ENCODE peak calls at places on chromosome 5, in eight cellular contexts. N is CMK; E is stimulated activated CD4-positive, alpha-beta T cell treated with anti-CD3 and anti-CD28 coated beads, Interleukin-4, amount 100 ng/mL, for 4 hours; C is AG08396; R is kidney glomerular epithelial cell; Y is hypothalamus; U is cerebellar cortex; M is amniotic stem cell. T is an unnamed sample.

GRCh38 chr5:100890514-100891008 is 12.5 kb downstream of the ST8SIA4 start:
- DNase-seq in N (no peak), E (no peak), C (no peak), R (no peak), Y (no peak), U (no peak), M (no peak), T (no peak)

GRCh38 chr5:111099058-111099778 is 7.1 kb downstream of the WDR36 start:
- DNase-seq in N (no peak), E (no peak), C (no peak), R (no peak), Y (no peak), U (no peak), M (no peak), T (no peak)

GRCh38 chr5:62308439-62308838 is 2.4 kb downstream of the KIF2A start:
- DNase-seq in N (no peak), E (no peak), C (no peak), R (no peak), Y (no peak), U (no peak), M (no peak), T (no peak)

GRCh38 chr5:90473321-90474234 is 993 bp downstream of the MBLAC2 start:
- DNase-seq in N (no peak), E (peak), C (peak), R (peak), Y (peak), U (peak), M (peak), T (peak)

GRCh38 chr5:42715791-42716190 is 40.8 kb upstream of the CCDC152 start:
- DNase-seq in N (no peak), E (no peak), C (no peak), R (peak), Y (no peak), U (no peak), M (no peak), T (no peak)

GRCh38 chr5:5695266-5695665 is 272.8 kb downstream of the ICE1 start:
- DNase-seq in N (no peak), E (no peak), C (no peak), R (no peak), Y (no peak), U (no peak), M (no peak), T (no peak)

GRCh38 chr5:61808091-61808490 is 476.0 kb downstream of the ZSWIM6 start:
- DNase-seq in N (no peak), E (no peak), C (no peak), R (no peak), Y (no peak), U (no peak), M (no peak), T (no peak)

GRCh38 chr5:71456362-71456743 is 902 bp downstream of the BDP1 start:
- DNase-seq in N (no peak), E (no peak), C (no peak), R (peak), Y (no peak), U (peak), M (no peak), T (peak)

GRCh38 chr5:125470503-125470902 is 724.1 kb upstream of the ZNF608 start:
- DNase-seq in N (no peak), E (no peak), C (no peak), R (no peak), Y (no peak), U (no peak), M (no peak), T (no peak)

GRCh38 chr5:79728396-79728795 is 38.8 kb downstream of the CMYA5 start:
- DNase-seq in N (no peak), E (no peak), C (no peak), R (no peak), Y (no peak), U (no peak), M (no peak), T (no peak)

GRCh38 chr5:56358703-56359428 is 125.7 kb upstream of the ANKRD55 start:
- DNase-seq in N (no peak), E (no peak), C (peak), R (peak), Y (no peak), U (no peak), M (no peak), T (peak)

GRCh38 chr5:957730-958485 is 50.7 kb upstream of the NKD2 start:
- DNase-seq in N (no peak), E (no peak), C (no peak), R (no peak), Y (no peak), U (no peak), M (no peak), T (peak)

GRCh38 chr5:133675376-133676154 is 63.2 kb upstream of the FSTL4 start:
- DNase-seq in N (no peak), E (no peak), C (no peak), R (no peak), Y (no peak), U (peak), M (no peak), T (no peak)

GRCh38 chr5:96577909-96578308 is 84.3 kb upstream of the CAST start:
- DNase-seq in N (no peak), E (no peak), C (no peak), R (no peak), Y (no peak), U (no peak), M (no peak), T (no peak)

GRCh38 chr5:18281947-18282557 is 647.8 kb downstream of the TAF11L14 start:
- DNase-seq in N (peak), E (no peak), C (peak), R (peak), Y (no peak), U (peak), M (peak), T (peak)

GRCh38 chr5:1090538-1090937 is 21.3 kb downstream of the SLC12A7 start:
- DNase-seq in N (no peak), E (no peak), C (no peak), R (no peak), Y (no peak), U (no peak), M (no peak), T (peak)

GRCh38 chr5:120706877-120707276 is 242.8 kb downstream of the PRR16 start:
- DNase-seq in N (no peak), E (no peak), C (no peak), R (no peak), Y (no peak), U (no peak), M (no peak), T (no peak)

GRCh38 chr5:122195784-122196394 is 66.5 kb downstream of the ZNF474 start:
- DNase-seq in N (no peak), E (no peak), C (peak), R (peak), Y (no peak), U (peak), M (peak), T (peak)

GRCh38 chr5:82351754-82352145 is 73.6 kb upstream of the RPS23 start:
- DNase-seq in N (no peak), E (no peak), C (peak), R (peak), Y (no peak), U (peak), M (no peak), T (peak)

GRCh38 chr5:60993875-60994571 is 49.0 kb downstream of the NDUFAF2 start:
- DNase-seq in N (no peak), E (no peak), C (no peak), R (no peak), Y (no peak), U (no peak), M (no peak), T (no peak)

GRCh38 chr5:139955053-139955605 is 88.0 kb downstream of the NRG2 start:
- DNase-seq in N (no peak), E (no peak), C (no peak), R (no peak), Y (no peak), U (no peak), M (no peak), T (no peak)

GRCh38 chr5:89968870-89969472 is 440.6 kb downstream of the CETN3 start:
- DNase-seq in N (no peak), E (no peak), C (no peak), R (no peak), Y (no peak), U (no peak), M (no peak), T (no peak)

GRCh38 chr5:55172937-55173695 is at the start of gene CDC20B:
- DNase-seq in N (no peak), E (peak), C (peak), R (peak), Y (no peak), U (peak), M (peak), T (peak)

GRCh38 chr5:6525910-6526309 is 77.3 kb downstream of the UBE2QL1 start:
- DNase-seq in N (no peak), E (no peak), C (peak), R (no peak), Y (no peak), U (peak), M (no peak), T (peak)

GRCh38 chr5:81450940-81451339 is 57.0 kb upstream of the ACOT12 start:
- DNase-seq in N (no peak), E (no peak), C (no peak), R (no peak), Y (no peak), U (no peak), M (no peak), T (no peak)

GRCh38 chr5:137361275-137361674 is 137.9 kb downstream of the SPOCK1 start:
- DNase-seq in N (no peak), E (no peak), C (no peak), R (no peak), Y (no peak), U (no peak), M (no peak), T (no peak)

GRCh38 chr5:11560915-11561697 is 343.1 kb downstream of the CTNND2 start:
- DNase-seq in N (no peak), E (no peak), C (no peak), R (no peak), Y (no peak), U (no peak), M (no peak), T (no peak)

GRCh38 chr5:1093361-1093760 is 18.5 kb downstream of the SLC12A7 start:
- DNase-seq in N (no peak), E (no peak), C (no peak), R (no peak), Y (no peak), U (no peak), M (no peak), T (no peak)

GRCh38 chr5:95530441-95530840 is 24.3 kb downstream of the SKIC3 start:
- DNase-seq in N (no peak), E (no peak), C (peak), R (peak), Y (no peak), U (no peak), M (peak), T (peak)

GRCh38 chr5:95715799-95716461 is 15.2 kb upstream of the RHOBTB3 start:
- DNase-seq in N (no peak), E (no peak), C (peak), R (peak), Y (no peak), U (no peak), M (no peak), T (no peak)

GRCh38 chr5:9617191-9617590 is 13.0 kb downstream of the TAS2R1 start:
- DNase-seq in N (no peak), E (no peak), C (no peak), R (no peak), Y (no peak), U (no peak), M (no peak), T (no peak)

GRCh38 chr5:81717221-81717620 is 33.7 kb downstream of the SSBP2 start:
- DNase-seq in N (no peak), E (no peak), C (peak), R (no peak), Y (no peak), U (no peak), M (no peak), T (no peak)

GRCh38 chr5:155728857-155729683 is 597.9 kb upstream of the SGCD start:
- DNase-seq in N (no peak), E (no peak), C (peak), R (peak), Y (peak), U (no peak), M (no peak), T (no peak)

GRCh38 chr5:77015938-77016569 is 14.2 kb upstream of the AGGF1 start:
- DNase-seq in N (no peak), E (no peak), C (no peak), R (peak), Y (no peak), U (peak), M (no peak), T (peak)

GRCh38 chr5:119318256-119318914 is 37.4 kb upstream of the TNFAIP8 start:
- DNase-seq in N (no peak), E (no peak), C (no peak), R (no peak), Y (no peak), U (no peak), M (no peak), T (no peak)

GRCh38 chr5:74413403-74414060 is 227.0 kb downstream of the ENC1 start:
- DNase-seq in N (no peak), E (no peak), C (no peak), R (no peak), Y (no peak), U (no peak), M (no peak), T (no peak)

T was measured in ACHN.